ENCODE peak calls at places on chromosomes 5 and 9, in nine cellular contexts. Z, J, H, R, O, N, T, U and W are unnamed samples.
A peak's percentile ranks its signal among the peaks of the same experiment; 100 is the strongest.

GRCh38 chr5:98368141-98368540 is 405.3 kb upstream of the RGMB start:
- DNase-seq in Z (no peak), N (no peak), T (no peak), U (no peak), R (no peak), O (no peak), H (no peak), J (no peak), W (no peak)

GRCh38 chr5:44951371-44951770 is 142.6 kb downstream of the MRPS30 start:
- DNase-seq in J (no peak), N (no peak), Z (no peak), O (no peak), U (no peak), T (no peak), H (no peak), R (no peak), W (no peak)

GRCh38 chr9:33404782-33405362 is 2.5 kb upstream of the AQP7 start:
- DNase-seq in Z (no peak), O (no peak), T (no peak), H (no peak), R (no peak), U (no peak), J (no peak), N (no peak), W (no peak)

GRCh38 chr5:14506661-14507060 is 74.9 kb upstream of the OTULINL start:
- DNase-seq in R (no peak), J (no peak), H (no peak), N (no peak), Z (no peak), O (no peak), T (no peak), U (no peak), W (no peak)

GRCh38 chr5:141914154-141914743 is 9.4 kb upstream of the DELE1 start:
- DNase-seq in R (peak; percentile 45), O (peak; percentile 62), Z (peak; percentile 59), H (no peak), N (peak; percentile 60), T (peak; percentile 42), J (no peak), U (peak; percentile 50), W (peak; percentile 17)

GRCh38 chr5:53679261-53679660 is 118.8 kb downstream of the NDUFS4 start:
- DNase-seq in Z (no peak), O (no peak), H (no peak), J (no peak), U (peak; percentile 23), R (no peak), N (no peak), T (no peak), W (no peak)

GRCh38 chr9:97319380-97319779 is 11.9 kb downstream of the CCDC180 start:
- DNase-seq in U (no peak), J (no peak), T (no peak), O (no peak), N (no peak), H (no peak), Z (no peak), R (no peak), W (no peak)

GRCh38 chr9:14373726-14374125 is 59.8 kb upstream of the NFIB start:
- DNase-seq in R (no peak), U (no peak), H (no peak), Z (no peak), T (no peak), J (no peak), N (no peak), O (no peak), W (no peak)

GRCh38 chr5:141637266-141637692 is 482 bp downstream of the RELL2 start:
- DNase-seq in U (peak; percentile 46), Z (no peak), J (peak; percentile 66), N (peak; percentile 55), H (peak; percentile 66), R (peak; percentile 42), O (peak; percentile 63), T (peak; percentile 60), W (peak; percentile 67)

GRCh38 chr9:36598281-36598680 is 25.6 kb downstream of the MELK start:
- DNase-seq in R (no peak), J (no peak), O (no peak), H (no peak), T (no peak), U (no peak), N (no peak), Z (no peak), W (no peak)

GRCh38 chr5:125112196-125112595 is 365.8 kb upstream of the ZNF608 start:
- DNase-seq in R (no peak), U (no peak), N (no peak), H (no peak), T (no peak), J (no peak), Z (no peak), O (no peak), W (no peak)

GRCh38 chr5:122151640-122152039 is 22.3 kb downstream of the ZNF474 start:
- DNase-seq in N (no peak), T (no peak), O (no peak), U (peak; percentile 74), Z (no peak), H (no peak), R (no peak), J (no peak), W (no peak)

GRCh38 chr9:77166193-77166592 is 11.1 kb upstream of the VPS13A start:
- DNase-seq in J (no peak), Z (no peak), H (no peak), N (no peak), O (no peak), R (no peak), U (no peak), T (no peak), W (no peak)

GRCh38 chr5:124952566-124952965 is 206.1 kb upstream of the ZNF608 start:
- DNase-seq in O (no peak), J (no peak), H (no peak), T (no peak), R (no peak), Z (no peak), N (no peak), U (no peak), W (no peak)

DNA sequence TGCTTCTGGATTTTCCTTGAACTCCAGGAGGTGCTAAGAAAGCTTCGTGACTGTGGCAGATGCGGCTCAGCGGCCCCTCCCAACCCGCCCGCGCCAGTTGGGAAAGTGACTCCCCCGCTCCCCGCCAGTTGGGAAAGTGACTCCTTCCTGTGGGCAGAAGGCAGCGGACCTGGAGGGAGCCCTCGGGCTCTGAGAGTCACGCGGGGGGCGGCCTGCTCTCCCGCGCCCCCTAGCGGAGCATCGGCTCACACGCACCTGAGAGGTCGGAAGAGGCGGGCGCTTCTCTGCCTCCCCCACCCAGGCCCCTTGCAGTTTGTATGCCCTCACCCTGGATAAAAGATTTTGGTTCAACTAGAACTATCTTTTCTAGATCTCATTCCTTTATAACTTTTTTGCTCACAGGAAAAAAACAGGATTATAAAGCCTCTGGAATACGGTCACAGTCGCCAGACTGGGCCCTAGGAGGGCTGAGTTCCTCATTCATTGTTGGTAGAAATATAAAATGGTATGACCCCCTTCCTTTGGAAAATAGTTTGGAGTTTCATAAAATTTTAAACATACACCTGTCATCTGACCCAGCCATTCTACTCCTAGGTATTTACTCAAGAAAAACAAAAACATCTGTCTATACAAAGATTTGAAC is 82.2 kb downstream of the HSD17B3 start:
- DNase-seq in O (no peak), J (no peak), Z (no peak), H (no peak), R (peak; percentile 58), U (peak; percentile 62), N (peak; percentile 39), T (peak; percentile 71), W (peak; percentile 30)
- H3K4me3 ChIP-seq in O (peak overlapping the region; percentile 28), J (no peak overlapping the region), Z (no peak overlapping the region), H (no peak overlapping the region), R (peak overlapping the region; percentile 10), U (no peak overlapping the region), N (peak overlapping the region; percentile 20), T (peak overlapping the region; percentile 3), W (no peak overlapping the region)

GRCh38 chr5:135133698-135134515 is 99.9 kb upstream of the PITX1 start:
- DNase-seq in T (no peak), O (no peak), U (peak; percentile 77), R (no peak), N (peak; percentile 93), J (no peak), Z (peak; percentile 22), H (no peak), W (no peak)
- H3K27ac ChIP-seq in T (no peak overlapping the region), O (no peak overlapping the region), U (no peak overlapping the region), R (no peak overlapping the region), N (peak overlapping the region; percentile 70), J (no peak overlapping the region), Z (no peak overlapping the region), H (no peak overlapping the region), W (no peak overlapping the region)

GRCh38 chr9:137167113-137167751 is 2.6 kb downstream of the LRRC26 start:
- DNase-seq in U (no peak), Z (no peak), O (peak; percentile 38), N (no peak), H (no peak), J (no peak), R (no peak), T (no peak), W (no peak)

GRCh38 chr9:137166242-137167112 is 3.4 kb downstream of the LRRC26 start:
- DNase-seq in T (no peak), H (no peak), Z (no peak), U (no peak), R (no peak), J (no peak), O (peak; percentile 63), N (no peak), W (no peak)

GRCh38 chr9:137163805-137164204 is 6.0 kb downstream of the LRRC26 start:
- DNase-seq in H (no peak), T (no peak), R (no peak), Z (no peak), J (no peak), O (no peak), N (no peak), U (no peak), W (no peak)

GRCh38 chr9:137164370-137165249 is 5.2 kb downstream of the LRRC26 start:
- DNase-seq in U (no peak), O (no peak), J (no peak), Z (no peak), N (no peak), H (no peak), R (no peak), T (no peak), W (no peak)

GRCh38 chr9:137165250-137165836 is 4.5 kb downstream of the LRRC26 start:
- DNase-seq in T (no peak), R (no peak), H (no peak), N (no peak), O (no peak), Z (no peak), U (no peak), J (no peak), W (no peak)
- H3K27me3 ChIP-seq in T (peaks cover 28% of the 10 kb centered on the region), R (peaks cover 99% of the 10 kb centered on the region), H (peaks cover 18% of the 10 kb centered on the region), N (peaks cover 89% of the 10 kb centered on the region), O (peaks cover 91% of the 10 kb centered on the region), Z (peaks cover 100% of the 10 kb centered on the region), U (peaks cover 39% of the 10 kb centered on the region), J (no peaks in the 10 kb centered on the region), W (peaks cover 19% of the 10 kb centered on the region)

DNA sequence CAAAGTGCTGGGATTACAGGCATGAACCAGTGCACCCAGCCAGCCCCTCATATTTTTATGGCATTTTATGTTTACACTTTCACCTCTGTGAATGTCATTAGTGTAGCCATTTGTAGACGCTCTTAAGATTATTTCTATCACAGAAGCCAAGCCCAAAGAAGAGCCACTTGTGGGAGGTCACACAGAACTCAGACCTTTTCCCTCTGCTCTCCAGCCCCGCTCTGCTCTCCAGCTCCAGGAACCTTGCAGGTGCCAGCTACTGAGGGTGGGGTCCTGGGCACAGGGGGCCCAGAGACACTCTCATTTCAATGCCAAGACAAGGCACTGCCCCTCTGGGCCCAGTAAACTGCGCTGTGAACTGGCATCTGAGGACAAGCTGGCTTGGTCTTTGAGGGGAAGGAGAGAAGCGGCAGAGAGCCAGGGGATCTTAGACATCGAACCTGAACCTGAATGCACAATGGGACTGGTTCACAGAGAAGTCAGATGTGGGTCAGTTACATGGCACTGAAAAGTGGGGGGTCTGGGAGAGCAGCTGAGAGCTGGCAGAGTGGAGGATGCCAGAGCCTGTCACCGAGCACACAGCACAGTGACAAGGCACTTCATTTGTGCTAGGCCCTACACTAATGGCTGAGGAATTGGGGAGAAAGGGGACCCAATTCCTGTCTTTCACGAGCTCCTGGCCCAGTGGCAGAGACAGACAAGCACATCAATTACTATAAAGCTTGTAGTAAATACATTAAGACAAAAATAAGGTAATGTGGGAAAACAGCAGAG is 16.7 kb downstream of the ANXA6 start:
- DNase-seq in R (no peak), T (no peak), J (no peak), O (no peak), U (no peak), Z (peak; percentile 27), N (no peak), H (no peak), W (no peak)
- H3K4me3 ChIP-seq in R (no peak overlapping the region), T (no peak overlapping the region), J (peak overlapping the region; percentile 70), O (no peak overlapping the region), U (no peak overlapping the region), Z (no peak overlapping the region), N (no peak overlapping the region), H (no peak overlapping the region), W (peak overlapping the region; percentile 44)